ENCODE peak calls at places on chromosome X, in ten cellular contexts. L, P, S, J, C, E, T, F, A and V are unnamed samples.

GRCh38 chrX:24321741-24322395 is 8.0 kb upstream of the SUPT20HL2 start:
- DNase-seq in T (no peak), E (no peak), A (no peak), J (no peak), L (no peak), F (no peak), S (no peak), C (no peak), P (no peak), V (no peak)

GRCh38 chrX:75911716-75912115 is 126.7 kb upstream of the MAGEE2 start:
- DNase-seq in A (no peak), P (no peak), J (no peak), F (no peak), C (no peak), E (no peak), L (no peak), S (no peak), T (no peak), V (no peak)

GRCh38 chrX:39613508-39613921 is 484.2 kb downstream of the BCOR start:
- DNase-seq in F (peak), A (no peak), C (no peak), L (peak), T (no peak), E (no peak), P (peak), J (peak), S (no peak), V (no peak)

GRCh38 chrX:17564689-17565409 is 172.4 kb upstream of the SCML1 start:
- DNase-seq in J (peak), C (no peak), P (no peak), E (no peak), F (no peak), S (no peak), A (no peak), L (no peak), T (no peak), V (peak)

GRCh38 chrX:106404512-106404911 is 207.3 kb upstream of the RADX start:
- DNase-seq in E (no peak), L (no peak), J (no peak), S (peak), A (no peak), T (no peak), C (no peak), F (no peak), P (peak), V (no peak)

GRCh38 chrX:154025230-154025629 is 5.5 kb upstream of the IRAK1 start:
- DNase-seq in E (no peak), C (no peak), L (no peak), A (no peak), P (no peak), J (no peak), T (no peak), S (no peak), F (no peak), V (no peak)

GRCh38 chrX:372856-373640 is 13.7 kb downstream of the PPP2R3B start:
- DNase-seq in S (no peak), A (no peak), J (peak), C (no peak), T (peak), P (peak), L (no peak), F (peak), E (no peak), V (peak)

GRCh38 chrX:37349131-37350033 is at the start of gene PRRG1:
- DNase-seq in J (peak), E (peak), L (peak), A (peak), F (no peak), P (peak), C (peak), S (peak), T (peak), V (peak)

GRCh38 chrX:73563740-73564073 is 710 bp downstream of the CHIC1 start:
- DNase-seq in P (no peak), L (no peak), A (no peak), F (no peak), J (peak), E (no peak), S (no peak), C (no peak), T (no peak), V (peak)

GRCh38 chrX:68416592-68416991 is 16.7 kb downstream of the OPHN1 start:
- DNase-seq in C (no peak), P (peak), F (no peak), J (peak), E (no peak), T (no peak), A (no peak), S (peak), L (no peak), V (peak)

DNA sequence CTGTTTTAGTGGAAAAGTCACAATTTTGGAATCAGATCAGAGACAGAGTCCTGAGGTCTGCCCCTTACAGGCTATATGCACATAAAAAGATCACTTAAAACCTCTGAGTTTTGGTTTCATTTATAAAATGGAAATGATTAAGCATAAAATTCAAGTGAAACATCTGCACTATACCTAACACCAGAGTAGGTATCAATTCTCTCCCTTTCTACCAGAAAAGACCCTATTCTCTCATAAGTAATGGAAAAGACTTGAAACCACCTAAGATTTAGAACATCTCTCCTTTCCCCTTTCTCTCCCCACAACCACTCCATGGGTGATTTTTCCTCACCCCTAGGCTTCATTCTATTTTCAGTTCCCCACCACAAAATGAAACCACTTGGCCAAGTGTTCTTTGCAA is 907 bp downstream of the LHFPL1 start:
- DNase-seq in J (no peak), E (no peak), C (no peak), A (no peak), S (no peak), L (no peak), F (no peak), T (no peak), P (no peak), V (no peak)
- H3K27ac ChIP-seq in J (no peak), E (no peak), C (no peak), A (no peak), S (no peak), L (no peak), F (peak), T (no peak), P (no peak), V (no peak)

GRCh38 chrX:110214684-110215083 is 103.2 kb downstream of the AMMECR1 start:
- DNase-seq in L (no peak), J (no peak), A (no peak), F (no peak), S (no peak), C (no peak), P (no peak), E (no peak), T (no peak), V (no peak)
- H3K27ac ChIP-seq in L (no peak), J (no peak), A (no peak), F (no peak), S (no peak), C (no peak), P (no peak), E (no peak), T (no peak), V (no peak)

GRCh38 chrX:135985123-135985973 is at the start of gene SLC9A6:
- DNase-seq in T (peak), F (peak), S (peak), A (peak), C (peak), P (peak), L (peak), J (peak), E (peak), V (no peak)
- H3K27ac ChIP-seq in T (peak), F (peak), S (peak), A (peak), C (peak), P (peak), L (peak), J (peak), E (peak), V (peak)

GRCh38 chrX:9517062-9517461 is 52.2 kb downstream of the TBL1X start:
- DNase-seq in C (peak), E (no peak), S (no peak), J (no peak), T (no peak), L (no peak), F (no peak), P (no peak), A (no peak), V (no peak)

GRCh38 chrX:9519546-9520210 is 54.8 kb downstream of the TBL1X start:
- DNase-seq in T (no peak), L (no peak), C (peak), A (no peak), P (no peak), S (no peak), E (no peak), J (no peak), F (no peak), V (no peak)

GRCh38 chrX:9518896-9519295 is 54.0 kb downstream of the TBL1X start:
- DNase-seq in C (peak), F (no peak), T (no peak), J (no peak), P (no peak), L (no peak), E (no peak), A (no peak), S (no peak), V (no peak)

GRCh38 chrX:9522756-9523155 is 57.9 kb downstream of the TBL1X start:
- DNase-seq in A (no peak), L (no peak), P (no peak), T (peak), E (no peak), J (no peak), C (peak), F (no peak), S (no peak), V (no peak)

GRCh38 chrX:9520211-9520590 is 55.3 kb downstream of the TBL1X start:
- DNase-seq in A (no peak), E (no peak), L (no peak), J (no peak), T (no peak), C (peak), F (no peak), P (no peak), S (no peak), V (no peak)
- H3K27ac ChIP-seq in A (no peak), E (no peak), L (no peak), J (no peak), T (no peak), C (no peak), F (no peak), P (no peak), S (no peak), V (no peak)

DNA sequence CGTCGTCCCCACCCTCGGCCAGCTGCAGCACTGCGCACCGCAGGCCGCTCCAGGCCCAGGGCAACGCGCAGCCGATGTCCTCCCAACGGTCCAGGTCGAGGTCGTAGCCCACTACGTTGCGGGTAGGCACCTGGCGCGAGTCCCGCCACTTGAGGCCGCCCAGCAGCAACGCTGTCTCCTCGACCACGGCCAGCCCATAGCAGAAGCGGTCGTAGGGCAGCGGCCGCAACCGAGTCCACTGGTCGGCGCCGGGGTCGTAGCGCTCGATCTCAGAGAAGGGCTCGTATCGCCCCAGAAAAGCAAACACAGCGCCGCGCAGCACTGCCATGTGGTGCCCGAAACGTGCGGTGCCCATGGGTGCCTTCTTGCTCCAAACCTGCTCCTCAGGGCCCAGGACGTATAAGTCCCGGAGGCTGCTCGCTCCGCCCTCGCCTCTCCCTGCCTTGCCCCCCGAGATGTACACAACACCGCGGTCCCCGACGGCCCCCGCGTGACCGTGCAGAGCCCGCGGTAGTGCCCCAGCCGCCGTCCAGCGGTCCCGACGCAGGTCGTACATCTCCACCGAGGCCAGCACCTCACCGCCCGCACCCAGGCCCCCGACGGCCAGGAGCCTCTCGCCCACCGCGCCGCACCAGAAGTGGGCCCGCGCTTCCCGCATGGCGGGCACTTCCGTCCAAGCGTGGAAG is 2.1 kb downstream of the KLHL34 start:
- DNase-seq in J (no peak), P (no peak), E (no peak), F (no peak), A (no peak), T (no peak), L (no peak), S (no peak), C (peak), V (no peak)
- H3K27ac ChIP-seq in J (no peak), P (no peak), E (no peak), F (no peak), A (no peak), T (no peak), L (no peak), S (no peak), C (no peak), V (no peak)

DNA sequence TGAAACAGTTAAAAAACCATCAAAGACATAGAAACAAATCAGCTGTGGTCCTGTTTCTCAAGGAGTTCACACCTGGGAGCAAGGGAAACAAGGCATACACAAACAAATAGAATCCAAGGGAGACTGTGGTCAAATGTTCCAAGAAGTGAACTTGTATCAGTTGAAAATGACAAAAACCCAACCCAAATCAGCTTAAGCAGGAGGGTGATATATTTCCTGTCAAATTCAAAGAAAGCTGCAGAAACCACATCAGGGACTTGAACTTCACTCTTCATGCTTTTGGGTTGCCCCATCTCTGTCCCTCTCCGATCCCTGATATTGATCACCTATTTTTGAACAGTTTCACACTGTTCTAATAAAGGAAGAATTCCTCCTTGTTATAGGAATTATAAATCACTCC is 148.6 kb upstream of the FMR1 start:
- DNase-seq in T (no peak), L (no peak), S (no peak), A (no peak), F (no peak), E (no peak), P (no peak), C (no peak), J (no peak), V (no peak)
- H3K27ac ChIP-seq in T (no peak), L (no peak), S (no peak), A (no peak), F (no peak), E (no peak), P (no peak), C (no peak), J (no peak), V (no peak)